ENCODE peak calls at places on chromosomes 2 and 18, in five cellular contexts. X is pancreas, L is ovary, F is psoas muscle, H is esophagus squamous epithelium. T is an unnamed sample.
A peak's percentile ranks its signal among the peaks of the same experiment; 100 is the strongest.

GRCh38 chr2:102317715-102318114 is 6.4 kb downstream of the IL1RL1 start:
- DNase-seq in X (no peak), H (no peak), F (no peak), L (no peak), T (no peak)

GRCh38 chr2:39660612-39661196 is 5.0 kb upstream of the TMEM178A start:
- DNase-seq in H (no peak), F (no peak), X (no peak), L (no peak), T (no peak)

GRCh38 chr2:29420999-29421856 is 306.0 kb downstream of the CLIP4 start:
- DNase-seq in X (no peak), L (no peak), H (no peak), F (no peak), T (no peak)

GRCh38 chr2:197538412-197538811 is 22.5 kb downstream of the MOB4 start:
- DNase-seq in F (no peak), X (no peak), L (no peak), H (no peak), T (no peak)

GRCh38 chr2:165803123-165803760 is 9.2 kb upstream of the GALNT3 start:
- DNase-seq in H (no peak), F (no peak), L (no peak), X (no peak), T (no peak)

GRCh38 chr2:174753038-174753633 is 11.1 kb downstream of the CHRNA1 start:
- DNase-seq in X (no peak), L (no peak), F (no peak), H (no peak), T (peak; percentile 56)

GRCh38 chr2:178512491-178512890 is 32.2 kb downstream of the PLEKHA3 start:
- DNase-seq in H (no peak), F (no peak), X (no peak), L (no peak), T (no peak)

GRCh38 chr2:11667194-11667593 is 2.8 kb downstream of the NTSR2 start:
- DNase-seq in L (no peak), X (no peak), F (no peak), H (no peak), T (no peak)

GRCh38 chr18:55110436-55110835 is 151.2 kb upstream of the CCDC68 start:
- DNase-seq in L (no peak), X (no peak), F (peak; percentile 41), H (no peak), T (no peak)

GRCh38 chr2:175154670-175155082 is 13.3 kb downstream of the ATF2 start:
- DNase-seq in H (no peak), F (no peak), L (no peak), X (no peak), T (no peak)

GRCh38 chr2:60538136-60538535 is 15.3 kb downstream of the BCL11A start:
- DNase-seq in L (no peak), X (no peak), F (no peak), H (no peak), T (no peak)

GRCh38 chr18:80210312-80211083 is 36.8 kb downstream of the PARD6G start:
- DNase-seq in X (no peak), H (no peak), F (no peak), L (no peak), T (no peak)

GRCh38 chr2:199940373-199940772 is 14.9 kb downstream of the TYW5 start:
- DNase-seq in F (no peak), H (no peak), X (no peak), L (no peak), T (no peak)

GRCh38 chr2:33207336-33207735 is 260.6 kb downstream of the LTBP1 start:
- DNase-seq in X (no peak), F (no peak), L (no peak), H (no peak), T (no peak)

GRCh38 chr2:150060341-150060740 is 427.1 kb downstream of the RND3 start:
- DNase-seq in X (no peak), F (no peak), L (no peak), H (no peak), T (no peak)

GRCh38 chr2:102110596-102111334 is 31.8 kb upstream of the IL1R1 start:
- DNase-seq in L (no peak), F (peak; percentile 59), H (no peak), X (no peak), T (no peak)

GRCh38 chr2:27716301-27717069 is 52.8 kb downstream of the SLC4A1AP start:
- DNase-seq in L (no peak), X (no peak), F (no peak), H (no peak), T (no peak)

GRCh38 chr2:175143678-175144077 is 24.3 kb downstream of the ATF2 start:
- DNase-seq in F (no peak), L (no peak), X (no peak), H (no peak), T (no peak)

GRCh38 chr2:219542931-219543595 is 546 bp downstream of the CHPF start:
- DNase-seq in F (peak; percentile 69), L (peak; percentile 67), X (no peak), H (no peak), T (peak; percentile 49)

GRCh38 chr2:144201868-144202468 is 318.0 kb downstream of the ZEB2 start:
- DNase-seq in L (no peak), X (no peak), F (no peak), H (no peak), T (no peak)

GRCh38 chr2:175055993-175056392 is 50.8 kb upstream of the CHN1 start:
- DNase-seq in L (no peak), F (no peak), H (no peak), X (no peak), T (no peak)

GRCh38 chr2:197075754-197076337 is 149.3 kb upstream of the PGAP1 start:
- DNase-seq in F (no peak), H (no peak), L (no peak), X (no peak), T (no peak)

DNA sequence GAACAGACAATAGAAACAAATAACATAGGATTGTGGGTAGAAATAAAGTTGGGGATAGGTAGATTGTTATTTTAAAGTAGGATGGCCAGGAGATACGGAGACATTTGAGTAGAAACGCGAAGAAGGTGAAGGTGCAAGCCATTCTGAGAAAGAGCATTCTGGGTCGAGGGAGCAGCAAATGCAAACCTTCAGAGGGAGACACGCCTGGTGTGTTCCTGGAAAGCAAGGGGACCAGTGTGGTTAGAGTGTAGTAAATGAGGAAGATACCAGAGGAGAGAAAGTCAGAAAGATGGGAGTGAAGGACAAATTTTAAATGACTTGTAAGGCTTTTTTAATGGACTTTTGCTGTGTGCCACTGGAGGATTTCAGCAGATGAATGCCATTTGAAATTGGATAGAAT is 1.7 kb downstream of the CYP20A1 start:
- DNase-seq in F (no peak), X (no peak), L (no peak), H (no peak), T (no peak)
- H3K27ac ChIP-seq in F (peak overlapping the region; percentile 95), X (no peak overlapping the region), L (no peak overlapping the region), H (no peak overlapping the region), T (no peak overlapping the region)

GRCh38 chr2:105813045-105813315 is 68.3 kb downstream of the NCK2 start:
- DNase-seq in L (no peak), X (no peak), H (no peak), F (no peak), T (no peak)
- H3K27ac ChIP-seq in L (no peak overlapping the region), X (peak overlapping the region; percentile 52), H (peak overlapping the region; percentile 74), F (no peak overlapping the region), T (no peak overlapping the region)

GRCh38 chr2:8249769-8250168 is 432.1 kb upstream of the ID2 start:
- DNase-seq in L (no peak), F (no peak), H (no peak), X (no peak), T (no peak)
- H3K27ac ChIP-seq in L (no peak overlapping the region), F (no peak overlapping the region), H (no peak overlapping the region), X (no peak overlapping the region), T (no peak overlapping the region)

DNA sequence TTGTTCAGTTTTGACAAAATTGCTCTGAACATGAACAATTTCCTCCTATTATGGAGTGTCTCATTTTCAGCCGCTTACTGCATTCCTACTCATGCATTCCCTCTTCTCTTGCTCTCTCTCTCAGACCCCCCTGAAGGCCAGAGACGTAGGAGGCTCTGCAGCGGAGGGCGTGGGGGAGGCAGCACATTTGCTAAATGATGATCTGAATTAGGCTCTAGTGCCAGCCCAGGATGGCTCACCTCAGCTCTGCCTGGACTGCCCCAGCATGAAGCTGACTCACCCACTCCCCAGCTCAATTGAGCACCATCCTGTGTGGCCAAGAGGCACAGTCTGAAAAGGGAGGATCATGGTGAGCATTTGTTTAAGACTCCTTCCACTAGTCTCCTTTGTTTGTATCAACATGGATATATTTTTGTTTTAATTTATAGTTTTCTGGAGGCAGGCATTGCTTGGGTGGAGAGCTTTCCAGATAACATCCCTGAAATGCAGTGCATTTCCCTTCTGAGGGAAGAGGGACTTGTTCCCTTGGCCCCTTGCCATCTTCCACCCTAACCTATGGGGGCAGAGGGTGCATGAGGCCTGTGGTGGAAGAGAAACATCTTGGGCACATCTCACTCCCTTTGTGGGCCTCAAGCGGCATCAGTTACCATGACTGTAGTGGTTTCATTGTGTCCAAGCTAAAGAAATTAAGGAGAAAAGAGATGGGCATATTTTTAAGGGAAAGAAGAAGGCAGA is 5.5 kb upstream of the RPL37A start:
- DNase-seq in X (no peak), H (no peak), L (no peak), F (no peak), T (peak; percentile 32)
- H3K27ac ChIP-seq in X (no peak overlapping the region), H (no peak overlapping the region), L (no peak overlapping the region), F (no peak overlapping the region), T (peak overlapping the region; percentile 85)

DNA sequence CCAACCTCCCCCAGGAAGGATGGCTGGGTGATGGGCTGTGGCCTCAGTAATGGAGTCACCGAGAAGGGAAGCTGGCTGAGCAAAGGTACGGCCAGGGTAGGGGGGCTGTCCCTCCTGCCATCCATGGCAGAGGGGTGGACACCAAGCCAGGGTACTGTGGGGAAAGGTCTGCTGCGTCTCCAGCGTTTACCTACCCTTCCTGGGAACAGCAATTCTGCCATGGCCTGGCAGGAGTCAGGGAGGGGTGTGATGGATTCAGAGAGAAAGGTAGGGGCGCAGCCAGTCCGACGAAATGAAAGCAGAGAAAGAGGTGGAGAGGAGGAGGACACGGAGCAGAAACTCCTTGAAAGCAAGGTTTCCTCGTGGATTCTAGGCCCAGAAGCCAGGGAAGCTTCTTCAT is 182.9 kb downstream of the ZFP36L2 start:
- DNase-seq in H (no peak), L (peak; percentile 31), X (no peak), F (peak; percentile 30), T (no peak)
- H3K27ac ChIP-seq in H (peak overlapping the region; percentile 46), L (peak overlapping the region; percentile 33), X (no peak overlapping the region), F (no peak overlapping the region), T (no peak overlapping the region)

DNA sequence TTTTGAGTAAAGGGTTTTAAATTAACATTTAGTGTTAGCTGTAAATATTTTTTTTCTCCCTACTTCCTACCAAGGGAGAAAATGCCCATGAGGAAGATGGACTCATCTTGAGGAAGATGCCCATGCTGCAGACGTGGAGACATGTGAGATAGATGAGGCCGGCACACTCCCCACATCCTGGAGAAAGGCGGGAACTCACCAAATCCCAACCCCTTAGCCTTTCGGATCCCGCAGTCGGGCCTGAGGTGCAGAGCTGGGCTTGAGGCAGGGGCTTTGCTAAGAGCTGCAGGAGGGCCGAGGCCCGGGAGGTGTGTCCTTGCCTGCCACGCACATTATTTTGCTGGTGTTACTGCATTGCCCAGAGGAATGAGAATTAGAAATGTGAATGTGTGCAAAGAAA is 137.9 kb downstream of the NAPG start:
- DNase-seq in H (no peak), X (no peak), F (no peak), L (no peak), T (no peak)
- H3K27ac ChIP-seq in H (no peak overlapping the region), X (no peak overlapping the region), F (no peak overlapping the region), L (no peak overlapping the region), T (no peak overlapping the region)